ENCODE peak calls at places on chromosomes 4 and X, in nine cellular contexts. One of them, this sample, is unnamed.
A peak's percentile ranks its signal among the peaks of the same experiment; 100 is the strongest.

GRCh38 chr4:89249313-89249712 is 58.3 kb downstream of the GPRIN3 start:
- DNase-seq in activated naive CD8-positive, alpha-beta T cell treated with anti-CD3 and anti-CD28 coated beads, Interleukin-2, amount 50 U/mL, for 24 hours: no peak
- DNase-seq in activated T-cell treated with anti-CD3 and anti-CD28 coated beads for 4 hours: no peak
- DNase-seq in hypothalamus: no peak
- DNase-seq in RPMI8226: no peak
- DNase-seq in ACHN: no peak
- DNase-seq in left ventricle myocardium superior: no peak
- DNase-seq in H1: no peak
- DNase-seq in posterior cingulate gyrus: no peak
- DNase-seq in this sample: no peak

GRCh38 chr4:142358656-142359055 is 487.4 kb downstream of the INPP4B start:
- DNase-seq in left ventricle myocardium superior: no peak
- DNase-seq in activated T-cell treated with anti-CD3 and anti-CD28 coated beads for 4 hours: no peak
- DNase-seq in RPMI8226: no peak
- DNase-seq in activated naive CD8-positive, alpha-beta T cell treated with anti-CD3 and anti-CD28 coated beads, Interleukin-2, amount 50 U/mL, for 24 hours: no peak
- DNase-seq in posterior cingulate gyrus: no peak
- DNase-seq in H1: no peak
- DNase-seq in ACHN: no peak
- DNase-seq in hypothalamus: no peak
- DNase-seq in this sample: no peak

GRCh38 chrX:43702079-43702524 is 46.0 kb downstream of the MAOA start:
- DNase-seq in activated T-cell treated with anti-CD3 and anti-CD28 coated beads for 4 hours: no peak
- DNase-seq in posterior cingulate gyrus: no peak
- DNase-seq in RPMI8226: no peak
- DNase-seq in left ventricle myocardium superior: no peak
- DNase-seq in activated naive CD8-positive, alpha-beta T cell treated with anti-CD3 and anti-CD28 coated beads, Interleukin-2, amount 50 U/mL, for 24 hours: no peak
- DNase-seq in H1: no peak
- DNase-seq in ACHN: no peak
- DNase-seq in hypothalamus: no peak
- DNase-seq in this sample: no peak

GRCh38 chr4:70958681-70959080 is 34.8 kb upstream of the DCK start:
- DNase-seq in H1: no peak
- DNase-seq in ACHN: no peak
- DNase-seq in posterior cingulate gyrus: no peak
- DNase-seq in RPMI8226: no peak
- DNase-seq in activated T-cell treated with anti-CD3 and anti-CD28 coated beads for 4 hours: no peak
- DNase-seq in activated naive CD8-positive, alpha-beta T cell treated with anti-CD3 and anti-CD28 coated beads, Interleukin-2, amount 50 U/mL, for 24 hours: no peak
- DNase-seq in left ventricle myocardium superior: no peak
- DNase-seq in hypothalamus: no peak
- DNase-seq in this sample: no peak

GRCh38 chrX:137305404-137305803 is 260.5 kb upstream of the ZIC3 start:
- DNase-seq in hypothalamus: no peak
- DNase-seq in posterior cingulate gyrus: no peak
- DNase-seq in RPMI8226: no peak
- DNase-seq in H1: no peak
- DNase-seq in ACHN: no peak
- DNase-seq in activated T-cell treated with anti-CD3 and anti-CD28 coated beads for 4 hours: no peak
- DNase-seq in activated naive CD8-positive, alpha-beta T cell treated with anti-CD3 and anti-CD28 coated beads, Interleukin-2, amount 50 U/mL, for 24 hours: no peak
- DNase-seq in left ventricle myocardium superior: no peak
- DNase-seq in this sample: no peak

GRCh38 chrX:136828830-136829229 is 48.1 kb upstream of the ARHGEF6 start:
- DNase-seq in left ventricle myocardium superior: no peak
- DNase-seq in ACHN: no peak
- DNase-seq in H1: no peak
- DNase-seq in hypothalamus: no peak
- DNase-seq in activated naive CD8-positive, alpha-beta T cell treated with anti-CD3 and anti-CD28 coated beads, Interleukin-2, amount 50 U/mL, for 24 hours: no peak
- DNase-seq in activated T-cell treated with anti-CD3 and anti-CD28 coated beads for 4 hours: no peak
- DNase-seq in posterior cingulate gyrus: no peak
- DNase-seq in RPMI8226: no peak
- DNase-seq in this sample: no peak

GRCh38 chr4:110294165-110294564 is 95.8 kb upstream of the ELOVL6 start:
- DNase-seq in H1: no peak
- DNase-seq in hypothalamus: no peak
- DNase-seq in activated T-cell treated with anti-CD3 and anti-CD28 coated beads for 4 hours: no peak
- DNase-seq in activated naive CD8-positive, alpha-beta T cell treated with anti-CD3 and anti-CD28 coated beads, Interleukin-2, amount 50 U/mL, for 24 hours: no peak
- DNase-seq in left ventricle myocardium superior: no peak
- DNase-seq in posterior cingulate gyrus: no peak
- DNase-seq in RPMI8226: no peak
- DNase-seq in ACHN: no peak
- DNase-seq in this sample: no peak

GRCh38 chr4:140257461-140258305 is 103.7 kb upstream of the MAML3 start:
- DNase-seq in ACHN: no peak
- DNase-seq in activated naive CD8-positive, alpha-beta T cell treated with anti-CD3 and anti-CD28 coated beads, Interleukin-2, amount 50 U/mL, for 24 hours: no peak
- DNase-seq in H1: no peak
- DNase-seq in activated T-cell treated with anti-CD3 and anti-CD28 coated beads for 4 hours: no peak
- DNase-seq in RPMI8226: no peak
- DNase-seq in posterior cingulate gyrus: no peak
- DNase-seq in hypothalamus: no peak
- DNase-seq in left ventricle myocardium superior: peak; percentile 28
- DNase-seq in this sample: no peak

GRCh38 chr4:41185614-41186609 is 28.4 kb downstream of the APBB2 start:
- DNase-seq in ACHN: peak; percentile 50
- DNase-seq in activated naive CD8-positive, alpha-beta T cell treated with anti-CD3 and anti-CD28 coated beads, Interleukin-2, amount 50 U/mL, for 24 hours: no peak
- DNase-seq in left ventricle myocardium superior: no peak
- DNase-seq in posterior cingulate gyrus: no peak
- DNase-seq in RPMI8226: no peak
- DNase-seq in activated T-cell treated with anti-CD3 and anti-CD28 coated beads for 4 hours: no peak
- DNase-seq in hypothalamus: no peak
- DNase-seq in H1: no peak
- DNase-seq in this sample: no peak

This sample was measured in Right ventricle myocardium inferior.